ENCODE peak calls at places on chromosome 1, in nine cellular contexts. Y is uterus; U is keratinocyte; W is pancreas; Z is CD8-positive, alpha-beta memory T cell; C is dorsolateral prefrontal cortex; E is psoas muscle; K is PC-9; D is CD8-positive, alpha-beta T cell. Q is an unnamed sample.

GRCh38 chr1:30839827-30840359 is 68.7 kb downstream of the SDC3 start:
- DNase-seq in U (no peak), E (no peak), Y (no peak), K (no peak), W (no peak), Z (no peak), D (no peak), C (no peak), Q (no peak)

GRCh38 chr1:90712931-90713618 is 4.0 kb downstream of the BARHL2 start:
- DNase-seq in U (no peak), C (no peak), E (no peak), Z (no peak), D (no peak), Y (no peak), K (no peak), W (no peak), Q (no peak)

GRCh38 chr1:172628416-172628815 is 30.5 kb upstream of the FASLG start:
- DNase-seq in U (no peak), Y (no peak), D (no peak), E (no peak), Z (no peak), W (no peak), K (no peak), C (no peak), Q (no peak)

GRCh38 chr1:42957880-42958487 is 684 bp downstream of the SLC2A1 start:
- DNase-seq in Z (peak), C (no peak), D (peak), U (no peak), E (peak), K (no peak), W (peak), Y (peak), Q (peak)

GRCh38 chr1:185850366-185850765 is 116.2 kb downstream of the HMCN1 start:
- DNase-seq in E (no peak), U (no peak), Y (no peak), W (no peak), Z (no peak), C (no peak), K (no peak), D (no peak), Q (no peak)

GRCh38 chr1:46489638-46490602 is at the start of gene DMBX1:
- DNase-seq in D (no peak), U (no peak), W (peak), Z (no peak), K (no peak), Y (no peak), C (no peak), E (peak), Q (no peak)

GRCh38 chr1:66893712-66894111 is 30.9 kb downstream of the DNAI4 start:
- DNase-seq in Y (no peak), U (no peak), Z (no peak), W (no peak), K (no peak), E (no peak), C (no peak), D (no peak), Q (no peak)

GRCh38 chr1:23210351-23210785 is 6.9 kb downstream of the HTR1D start:
- DNase-seq in W (no peak), U (no peak), K (no peak), Z (no peak), E (no peak), D (no peak), C (no peak), Y (no peak), Q (no peak)

GRCh38 chr1:58017641-58018040 is 528.9 kb downstream of the OMA1 start:
- DNase-seq in Y (no peak), C (no peak), K (no peak), U (no peak), D (no peak), W (no peak), Z (no peak), E (no peak), Q (no peak)

GRCh38 chr1:243946946-243947345 is 96.9 kb upstream of the AKT3 start:
- DNase-seq in Y (no peak), Z (no peak), W (no peak), E (no peak), C (no peak), D (peak), U (no peak), K (no peak), Q (no peak)

GRCh38 chr1:84888753-84889152 is 4.3 kb downstream of the LPAR3 start:
- DNase-seq in Z (no peak), D (peak), E (no peak), U (peak), W (no peak), C (no peak), K (peak), Y (no peak), Q (no peak)

GRCh38 chr1:244163131-244163530 is 112.0 kb downstream of the ZBTB18 start:
- DNase-seq in C (no peak), Y (no peak), D (no peak), E (no peak), W (no peak), U (no peak), K (peak), Z (no peak), Q (no peak)

GRCh38 chr1:151458936-151459330 is 361 bp downstream of the POGZ start:
- DNase-seq in W (peak), U (no peak), C (peak), K (peak), Y (peak), E (peak), Z (peak), D (peak), Q (peak)

GRCh38 chr1:9345471-9345870 is 52.8 kb downstream of the SPSB1 start:
- DNase-seq in W (no peak), Z (no peak), Y (no peak), K (peak), C (no peak), D (no peak), E (no peak), U (no peak), Q (no peak)

GRCh38 chr1:105591681-105592080 is 1464.8 kb upstream of the PRMT6 start:
- DNase-seq in C (no peak), D (no peak), U (no peak), K (no peak), Z (no peak), W (no peak), E (no peak), Y (no peak), Q (no peak)

GRCh38 chr1:222914861-222915632 is 100.2 kb downstream of the DISP1 start:
- DNase-seq in Z (no peak), C (no peak), Y (no peak), D (no peak), U (no peak), K (peak), W (no peak), E (no peak), Q (no peak)

GRCh38 chr1:185534806-185535205 is 199.4 kb upstream of the HMCN1 start:
- DNase-seq in E (no peak), Y (no peak), W (no peak), D (no peak), K (no peak), U (no peak), C (no peak), Z (no peak), Q (no peak)

GRCh38 chr1:193957556-193958095 is 771.2 kb upstream of the B3GALT2 start:
- DNase-seq in Y (no peak), E (no peak), W (no peak), U (peak), C (no peak), K (no peak), D (no peak), Z (no peak), Q (no peak)

GRCh38 chr1:42529724-42530161 is 66.7 kb downstream of the CCDC30 start:
- DNase-seq in K (peak), U (peak), E (no peak), W (no peak), Z (no peak), C (no peak), D (no peak), Y (no peak), Q (no peak)

GRCh38 chr1:99627615-99628014 is 18.3 kb upstream of the PALMD start:
- DNase-seq in Z (no peak), K (no peak), W (no peak), D (no peak), C (no peak), Y (no peak), E (no peak), U (no peak), Q (no peak)

GRCh38 chr1:226825037-226825745 is 45.2 kb upstream of the PSEN2 start:
- DNase-seq in E (no peak), D (no peak), Y (no peak), C (peak), K (no peak), U (no peak), Z (no peak), W (no peak), Q (peak)

GRCh38 chr1:65605621-65606020 is 185.2 kb downstream of the LEPR start:
- DNase-seq in Y (no peak), C (no peak), W (no peak), Z (no peak), E (no peak), D (no peak), K (no peak), U (no peak), Q (no peak)

GRCh38 chr1:75172556-75172955 is 38.4 kb downstream of the LHX8 start:
- DNase-seq in D (no peak), Z (no peak), Y (no peak), C (no peak), W (no peak), E (no peak), K (no peak), U (no peak), Q (no peak)

DNA sequence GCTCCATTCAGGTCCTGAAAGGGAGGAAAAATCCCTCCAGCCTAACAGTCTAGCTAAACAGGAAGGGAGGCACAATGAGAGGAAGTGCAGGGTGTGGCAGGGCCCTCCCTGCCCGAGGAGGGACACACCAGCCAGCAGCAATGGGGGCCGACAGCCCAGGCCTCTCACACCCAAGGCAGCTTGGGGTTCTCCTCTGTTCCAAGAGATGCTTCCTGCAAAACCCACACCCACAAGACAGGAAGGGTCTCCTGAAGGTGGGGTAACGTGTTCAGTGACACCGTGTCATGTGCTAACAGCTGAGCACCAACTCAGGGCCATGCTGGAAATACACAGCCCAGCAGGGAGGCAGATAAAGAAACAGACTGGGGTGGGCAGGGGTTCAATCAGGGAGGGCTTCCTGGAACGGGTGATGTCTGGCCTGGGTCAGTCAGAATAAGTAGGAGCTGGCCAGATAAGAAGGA is 10.2 kb downstream of the ECE1 start:
- DNase-seq in E (no peak), U (no peak), W (no peak), Z (peak), C (no peak), D (no peak), K (no peak), Y (no peak), Q (no peak)
- H3K27ac ChIP-seq in E (peak), U (no peak), W (peak), Z (peak), C (peak), D (no peak), K (no peak), Y (peak), Q (peak)

GRCh38 chr1:212561501-212561931 is 47.0 kb upstream of the ATF3 start:
- DNase-seq in Z (no peak), C (no peak), U (no peak), W (no peak), Y (no peak), E (no peak), D (no peak), K (peak), Q (no peak)
- H3K27ac ChIP-seq in Z (no peak), C (peak), U (no peak), W (no peak), Y (peak), E (peak), D (no peak), K (peak), Q (no peak)

DNA sequence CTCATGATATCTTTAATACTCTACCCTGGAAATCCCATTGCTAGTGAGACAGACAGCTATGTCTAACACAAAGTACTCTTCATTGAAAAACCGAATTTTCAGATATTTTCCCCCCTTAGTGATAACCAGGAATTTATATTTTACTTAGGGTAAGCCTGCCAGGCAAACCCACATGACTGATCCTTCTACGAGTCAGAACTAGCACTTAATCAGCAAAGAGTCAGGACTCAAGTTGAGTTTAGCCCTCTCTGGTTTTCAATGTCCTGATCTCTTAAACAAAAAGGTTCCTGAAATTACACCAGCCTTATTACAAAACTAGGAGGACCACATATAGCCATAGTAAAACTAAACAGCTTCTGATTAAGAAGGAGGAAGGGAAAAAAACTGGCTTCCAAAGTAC is 56.8 kb downstream of the ENAH start:
- DNase-seq in W (no peak), U (no peak), Z (no peak), K (no peak), E (no peak), D (no peak), C (no peak), Y (no peak), Q (no peak)
- H3K27ac ChIP-seq in W (no peak), U (no peak), Z (no peak), K (no peak), E (peak), D (no peak), C (no peak), Y (no peak), Q (no peak)

GRCh38 chr1:117652421-117652820 is 46.6 kb downstream of the TENT5C start:
- DNase-seq in Z (no peak), W (no peak), K (no peak), D (no peak), U (no peak), C (no peak), E (no peak), Y (no peak), Q (no peak)
- H3K27ac ChIP-seq in Z (no peak), W (no peak), K (no peak), D (no peak), U (no peak), C (no peak), E (no peak), Y (no peak), Q (no peak)

DNA sequence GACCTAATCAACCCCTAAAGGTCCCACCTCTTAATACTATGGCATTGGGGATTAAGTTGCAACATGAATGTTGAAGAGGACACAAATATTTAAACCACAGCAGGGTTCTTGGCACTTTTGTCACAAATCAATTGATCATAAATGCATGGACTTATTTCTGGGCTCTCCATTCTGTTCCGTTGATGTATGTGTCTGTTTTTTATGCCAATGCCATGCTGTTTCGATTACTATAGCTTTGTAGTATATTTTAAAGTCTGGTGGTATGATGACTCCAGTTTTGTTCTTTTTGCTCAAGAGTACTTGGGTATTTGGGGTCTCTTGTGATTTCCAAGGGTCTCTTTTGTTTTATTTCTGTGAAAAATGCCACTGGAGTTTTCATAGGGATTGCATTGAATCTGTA is 34.7 kb upstream of the PLA2G2A start:
- DNase-seq in E (no peak), Z (no peak), K (no peak), W (no peak), C (no peak), Y (no peak), U (no peak), D (no peak), Q (no peak)
- H3K27ac ChIP-seq in E (no peak), Z (no peak), K (no peak), W (no peak), C (no peak), Y (no peak), U (no peak), D (no peak), Q (no peak)

GRCh38 chr1:6414881-6415280 is 4.8 kb downstream of the HES2 start:
- DNase-seq in K (no peak), D (no peak), W (no peak), Y (no peak), E (no peak), Z (no peak), U (no peak), C (no peak), Q (no peak)
- H3K27ac ChIP-seq in K (peak), D (no peak), W (no peak), Y (no peak), E (no peak), Z (no peak), U (peak), C (no peak), Q (no peak)

GRCh38 chr1:234584926-234585325 is 25.1 kb downstream of the IRF2BP2 start:
- DNase-seq in K (no peak), E (no peak), Y (no peak), W (no peak), U (no peak), C (no peak), D (no peak), Z (no peak), Q (no peak)
- H3K27ac ChIP-seq in K (no peak), E (peak), Y (peak), W (no peak), U (no peak), C (peak), D (no peak), Z (no peak), Q (peak)

GRCh38 chr1:198519639-198520501 is 20.6 kb downstream of the ATP6V1G3 start:
- DNase-seq in U (no peak), D (no peak), C (no peak), Y (no peak), E (no peak), W (no peak), Z (no peak), K (no peak), Q (no peak)

GRCh38 chr1:198520524-198521254 is 19.8 kb downstream of the ATP6V1G3 start:
- DNase-seq in D (no peak), E (no peak), W (no peak), C (peak), Z (no peak), K (no peak), U (no peak), Y (no peak), Q (no peak)

GRCh38 chr1:198528376-198528775 is 12.1 kb downstream of the ATP6V1G3 start:
- DNase-seq in W (no peak), U (no peak), D (no peak), K (no peak), Z (no peak), C (no peak), E (no peak), Y (no peak), Q (no peak)

GRCh38 chr1:198517623-198518022 is 22.9 kb downstream of the ATP6V1G3 start:
- DNase-seq in U (no peak), E (no peak), Y (no peak), W (no peak), Z (no peak), D (no peak), K (no peak), C (no peak), Q (no peak)

DNA sequence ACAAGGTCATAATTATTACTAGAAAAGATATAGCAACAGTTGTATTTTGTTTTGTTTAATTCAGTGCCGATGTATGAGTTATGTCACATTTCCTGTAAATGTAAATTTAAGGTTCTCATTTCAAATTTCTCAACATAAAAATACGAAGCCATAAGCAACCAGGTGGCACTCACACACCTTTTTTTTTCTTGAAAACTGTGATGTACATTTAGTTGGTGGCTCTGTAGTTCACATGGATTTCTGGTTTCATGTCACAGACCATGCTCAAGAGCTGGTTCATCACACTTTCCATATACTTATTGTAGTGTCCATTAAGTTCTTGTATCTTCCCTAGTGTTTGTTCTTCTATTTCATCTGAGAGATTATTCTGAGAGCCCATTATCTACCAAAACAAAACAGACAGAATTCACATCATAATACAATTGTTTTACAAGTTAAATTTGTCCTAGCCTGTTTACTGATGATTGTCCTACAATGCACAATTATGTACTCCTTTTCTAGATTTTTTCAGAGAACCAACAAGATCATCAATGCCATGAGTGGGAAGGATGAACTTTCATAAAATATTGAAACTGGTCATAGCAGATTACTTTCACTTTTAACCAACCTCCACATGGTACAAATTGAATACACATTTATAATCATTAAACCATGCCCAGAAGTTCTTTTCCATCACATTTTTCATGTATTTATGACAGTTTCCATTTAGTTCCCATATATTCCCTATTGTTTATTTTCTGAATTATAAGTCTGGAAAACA is 17.1 kb downstream of the ATP6V1G3 start:
- DNase-seq in C (no peak), Z (no peak), U (no peak), E (no peak), K (no peak), W (no peak), Y (no peak), D (no peak), Q (no peak)
- H3K27ac ChIP-seq in C (no peak), Z (peak), U (no peak), E (no peak), K (no peak), W (no peak), Y (no peak), D (peak), Q (no peak)

DNA sequence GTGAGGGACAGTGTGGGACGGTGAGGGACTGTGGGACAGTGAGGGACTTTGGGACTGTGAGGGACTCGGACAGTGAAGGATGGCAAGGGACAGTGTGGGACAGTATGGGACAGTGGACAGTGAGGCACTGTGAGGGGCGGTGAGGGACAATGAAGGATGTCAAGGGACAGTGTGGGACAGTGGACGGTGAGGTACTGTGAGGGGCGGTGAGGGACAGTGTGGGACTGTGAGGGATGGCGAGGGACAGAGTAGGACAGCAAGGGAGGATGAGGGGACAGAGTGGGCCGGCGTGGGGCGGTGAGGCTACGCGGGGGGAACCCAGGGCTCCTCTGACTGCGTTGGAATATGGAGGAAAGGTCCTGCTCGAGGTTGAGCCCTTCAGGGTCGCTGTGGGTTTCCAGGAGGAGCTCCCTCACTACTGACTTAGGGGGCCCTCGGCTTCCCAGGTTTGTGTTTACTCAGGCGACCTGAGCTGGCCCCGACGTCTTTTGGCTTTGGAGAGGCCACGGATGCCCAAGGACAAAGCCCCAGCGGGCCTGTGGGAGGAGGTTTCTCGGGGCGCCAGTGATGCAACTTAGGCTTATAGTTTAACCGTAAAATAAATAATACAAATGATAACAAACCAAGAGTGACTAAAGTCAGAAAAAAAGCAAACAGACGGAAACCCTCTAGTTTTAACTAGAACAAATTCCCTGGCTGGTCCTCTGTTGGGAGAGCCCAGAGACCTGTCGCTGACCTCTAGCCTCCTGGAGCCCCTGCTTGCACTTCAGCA is 1.1 kb upstream of the ERRFI1 start:
- DNase-seq in E (peak), Y (peak), W (peak), Z (no peak), K (no peak), D (no peak), C (no peak), U (no peak), Q (no peak)
- H3K27ac ChIP-seq in E (peak), Y (peak), W (peak), Z (no peak), K (peak), D (no peak), C (peak), U (peak), Q (peak)

GRCh38 chr1:62625415-62625814 is 28.1 kb downstream of the ANGPTL3 start:
- DNase-seq in Z (no peak), E (no peak), W (no peak), U (no peak), K (no peak), D (no peak), C (no peak), Y (no peak), Q (no peak)

GRCh38 chr1:62621907-62622306 is 24.6 kb downstream of the ANGPTL3 start:
- DNase-seq in W (no peak), D (no peak), E (no peak), Z (no peak), K (peak), C (no peak), U (peak), Y (no peak), Q (no peak)
- H3K27ac ChIP-seq in W (no peak), D (no peak), E (no peak), Z (no peak), K (peak), C (no peak), U (peak), Y (no peak), Q (no peak)

Q was measured in caudate nucleus.